ENCODE peak calls at places on chromosome 13, in eight cellular contexts. X is neuronal stem cell, N is aorta, Y is mammary epithelial cell, G is colonic mucosa, W is left ventricle myocardium inferior, M is left lung, B is neural progenitor cell. K is an unnamed sample. For H3K9me3 and H3K4me1, the result is how much of the 10 kb centered on the place peaks cover.

GRCh38 chr13:81480634-81481033 is 1139.7 kb upstream of the SPRY2 start:
- DNase-seq in X (no peak), N (no peak), Y (peak), G (no peak), W (no peak), M (no peak), B (no peak), K (no peak)

GRCh38 chr13:100753391-100753790 is 78.8 kb upstream of the TMTC4 start:
- DNase-seq in X (no peak), N (no peak), Y (no peak), G (no peak), W (no peak), M (no peak), B (no peak), K (no peak)

GRCh38 chr13:84430441-84430840 is 548.2 kb upstream of the SLITRK1 start:
- DNase-seq in X (no peak), N (no peak), Y (no peak), G (no peak), W (no peak), M (no peak), B (no peak), K (no peak)

GRCh38 chr13:71303144-71303543 is 563.9 kb downstream of the DACH1 start:
- DNase-seq in X (no peak), N (no peak), Y (no peak), G (no peak), W (no peak), M (no peak), B (no peak), K (no peak)

GRCh38 chr13:34926513-34926912 is 15.6 kb upstream of the NBEA start:
- DNase-seq in X (no peak), N (no peak), Y (peak), G (no peak), W (no peak), M (no peak), B (peak), K (no peak)

GRCh38 chr13:109196896-109197295 is 567.5 kb downstream of the MYO16 start:
- DNase-seq in X (peak), N (no peak), Y (no peak), G (no peak), W (no peak), M (no peak), B (peak), K (no peak)

GRCh38 chr13:99307648-99308339 is 595 bp upstream of the GPR183 start:
- DNase-seq in X (no peak), N (peak), Y (peak), G (no peak), W (no peak), M (no peak), B (no peak), K (no peak)

GRCh38 chr13:99996177-99996705 is 14.7 kb downstream of the ZIC2 start:
- DNase-seq in X (peak), N (no peak), Y (no peak), G (no peak), W (no peak), M (no peak), B (peak), K (no peak)

GRCh38 chr13:71028884-71029283 is 838.1 kb downstream of the DACH1 start:
- DNase-seq in X (no peak), N (no peak), Y (no peak), G (no peak), W (no peak), M (no peak), B (no peak), K (no peak)

GRCh38 chr13:44267966-44268365 is 105.7 kb upstream of the SERP2 start:
- DNase-seq in X (no peak), N (no peak), Y (peak), G (no peak), W (no peak), M (no peak), B (no peak), K (no peak)

GRCh38 chr13:66994097-66994496 is 236.0 kb downstream of the PCDH9 start:
- DNase-seq in X (peak), N (peak), Y (peak), G (peak), W (peak), M (peak), B (peak), K (no peak)

GRCh38 chr13:27969073-27969865 is at the start of gene CDX2:
- DNase-seq in X (no peak), N (no peak), Y (no peak), G (peak), W (no peak), M (no peak), B (peak), K (no peak)

GRCh38 chr13:96898855-96899254 is 95.4 kb downstream of the OXGR1 start:
- DNase-seq in X (peak), N (no peak), Y (no peak), G (no peak), W (no peak), M (no peak), B (peak), K (no peak)

GRCh38 chr13:21152251-21152899 is 24.0 kb downstream of the SKA3 start:
- DNase-seq in X (no peak), N (no peak), Y (no peak), G (no peak), W (no peak), M (no peak), B (peak), K (no peak)

GRCh38 chr13:87680298-87680697 is 9.1 kb downstream of the SLITRK5 start:
- DNase-seq in X (no peak), N (no peak), Y (no peak), G (no peak), W (no peak), M (no peak), B (no peak), K (no peak)

GRCh38 chr13:97627566-97627965 is 193.6 kb downstream of the RAP2A start:
- DNase-seq in X (no peak), N (peak), Y (peak), G (peak), W (peak), M (no peak), B (peak), K (no peak)

GRCh38 chr13:109743706-109744453 is 42.5 kb downstream of the IRS2 start:
- DNase-seq in X (no peak), N (no peak), Y (peak), G (peak), W (no peak), M (no peak), B (no peak), K (no peak)

GRCh38 chr13:89749888-89750287 is 1597.6 kb upstream of the MIR17HG start:
- DNase-seq in X (no peak), N (no peak), Y (peak), G (no peak), W (no peak), M (no peak), B (no peak), K (no peak)

GRCh38 chr13:80979035-80979641 is 638.2 kb upstream of the SPRY2 start:
- DNase-seq in X (peak), N (no peak), Y (peak), G (peak), W (no peak), M (no peak), B (peak), K (no peak)

GRCh38 chr13:97220151-97220900 is 1.8 kb upstream of the MBNL2 start:
- DNase-seq in X (no peak), N (no peak), Y (no peak), G (no peak), W (no peak), M (no peak), B (no peak), K (no peak)

GRCh38 chr13:74278901-74279300 is 144.7 kb upstream of the KLF12 start:
- DNase-seq in X (no peak), N (no peak), Y (peak), G (no peak), W (no peak), M (no peak), B (no peak), K (no peak)

GRCh38 chr13:107881362-107881761 is 334.0 kb downstream of the LIG4 start:
- DNase-seq in X (no peak), N (no peak), Y (peak), G (no peak), W (no peak), M (no peak), B (no peak), K (no peak)

GRCh38 chr13:52004508-52005183 is 6.6 kb downstream of the ATP7B start:
- DNase-seq in X (no peak), N (no peak), Y (no peak), G (peak), W (no peak), M (no peak), B (no peak), K (no peak)

GRCh38 chr13:43648733-43649132 is 138.0 kb downstream of the ENOX1 start:
- DNase-seq in X (no peak), N (no peak), Y (no peak), G (no peak), W (no peak), M (no peak), B (no peak), K (no peak)

GRCh38 chr13:84358601-84359000 is 476.3 kb upstream of the SLITRK1 start:
- DNase-seq in X (no peak), N (no peak), Y (no peak), G (no peak), W (no peak), M (no peak), B (no peak), K (no peak)

GRCh38 chr13:50365683-50366391 is 350.6 kb downstream of the KCNRG start:
- DNase-seq in X (no peak), N (no peak), Y (peak), G (no peak), W (no peak), M (no peak), B (no peak), K (peak)

GRCh38 chr13:97279913-97280312 is 57.8 kb downstream of the MBNL2 start:
- DNase-seq in X (no peak), N (no peak), Y (no peak), G (no peak), W (no peak), M (no peak), B (no peak), K (no peak)

GRCh38 chr13:27263438-27263837 is 7.2 kb upstream of the RASL11A start:
- DNase-seq in X (no peak), N (no peak), Y (no peak), G (no peak), W (no peak), M (no peak), B (no peak), K (no peak)

GRCh38 chr13:97285221-97285955 is 63.3 kb downstream of the MBNL2 start:
- DNase-seq in X (no peak), N (no peak), Y (no peak), G (no peak), W (no peak), M (no peak), B (no peak), K (no peak)

GRCh38 chr13:20332361-20333096 is 100.4 kb upstream of the GJB6 start:
- DNase-seq in X (no peak), N (no peak), Y (peak), G (no peak), W (no peak), M (no peak), B (no peak), K (no peak)

GRCh38 chr13:36445806-36446423 is 13.6 kb downstream of the CCNA1 start:
- DNase-seq in X (no peak), N (no peak), Y (peak), G (no peak), W (no peak), M (no peak), B (no peak), K (no peak)

GRCh38 chr13:106113796-106114195 is 421.7 kb downstream of the EFNB2 start:
- DNase-seq in X (no peak), N (no peak), Y (no peak), G (no peak), W (no peak), M (no peak), B (no peak), K (no peak)

DNA sequence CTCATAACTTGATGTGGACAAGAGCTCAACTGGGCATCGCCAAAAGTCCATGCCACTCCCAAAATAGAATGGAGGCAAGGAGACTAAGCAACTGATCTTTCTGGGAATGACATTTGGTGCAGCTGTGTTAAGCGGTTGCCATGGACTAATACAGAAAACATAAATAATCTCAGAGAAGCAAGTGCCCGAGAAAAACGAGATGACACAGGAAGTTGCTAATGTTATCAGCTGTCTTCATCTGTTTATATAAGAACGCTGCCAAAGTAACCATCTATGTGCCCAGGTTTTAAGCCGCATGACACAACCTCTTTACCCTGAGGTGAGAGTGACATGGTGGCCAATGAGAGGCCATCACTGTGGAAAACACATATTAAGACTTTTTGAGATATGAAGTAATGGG is 54.9 kb upstream of the SACS start:
- DNase-seq in X (no peak), N (no peak), Y (peak), G (no peak), W (no peak), M (no peak), B (no peak), K (no peak)
- H3K9me3 ChIP-seq in X (under half), N (under half), Y (under half), G (under half), W (under half), M (under half), B (under half), K (under half)

DNA sequence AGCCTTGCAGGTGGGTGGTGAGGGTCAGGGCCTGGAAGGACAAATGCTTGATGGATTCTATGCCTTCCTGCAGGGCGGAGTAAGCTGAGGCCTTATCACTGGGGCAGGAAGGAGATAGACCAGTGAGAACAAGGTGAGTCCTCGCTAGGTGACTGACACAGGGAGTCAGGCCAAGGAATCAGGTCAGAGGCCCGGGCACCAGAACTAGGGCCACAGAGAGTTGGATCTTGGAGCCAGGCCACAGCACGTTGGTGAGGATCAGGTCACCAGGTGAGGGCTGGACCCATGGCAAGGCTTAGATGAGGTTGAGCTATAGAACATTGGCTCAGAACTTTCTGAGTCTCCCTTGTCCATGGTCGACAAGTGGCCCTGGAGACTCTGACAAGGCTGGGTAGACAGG is 328.2 kb downstream of the FOXO1 start:
- DNase-seq in X (no peak), N (no peak), Y (no peak), G (no peak), W (no peak), M (no peak), B (no peak), K (no peak)
- H3K4me1 ChIP-seq in X (under half), N (under half), Y (under half), G (under half), W (under half), M (under half), B (under half), K (under half)

DNA sequence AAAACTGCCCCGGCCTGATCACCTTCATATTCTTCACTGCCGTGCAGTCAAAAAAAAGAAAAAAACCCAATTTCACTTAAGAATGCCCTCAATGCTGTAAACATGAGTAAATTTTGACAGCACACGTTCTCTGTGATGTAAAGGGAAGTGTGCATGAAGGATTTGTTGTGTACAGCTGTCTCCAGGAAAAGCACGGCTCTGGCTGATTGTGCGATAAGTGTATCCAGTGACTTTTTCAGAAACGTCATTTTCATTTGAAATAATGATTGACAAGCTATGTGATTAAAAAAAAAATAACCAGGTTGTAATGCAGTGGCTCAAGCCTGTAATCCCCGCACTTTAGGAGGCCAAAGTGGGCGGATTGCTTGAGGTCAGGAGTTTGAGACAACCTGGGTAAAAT is 39.6 kb downstream of the ANKRD10 start:
- DNase-seq in X (no peak), N (no peak), Y (no peak), G (no peak), W (no peak), M (no peak), B (no peak), K (no peak)
- H3K4me3 ChIP-seq in X (no peak), N (no peak), Y (peak), G (peak), W (peak), M (no peak), B (no peak), K (no peak)

GRCh38 chr13:32610538-32610937 is 24.3 kb downstream of the PDS5B start:
- DNase-seq in X (no peak), N (no peak), Y (no peak), G (no peak), W (no peak), M (no peak), B (no peak), K (no peak)

GRCh38 chr13:32610977-32611376 is 24.7 kb downstream of the PDS5B start:
- DNase-seq in X (no peak), N (no peak), Y (no peak), G (no peak), W (no peak), M (no peak), B (no peak), K (no peak)
- H3K9me3 ChIP-seq in X (under half), N (under half), Y (under half), G (under half), W (under half), M (under half), B (under half), K (under half)

GRCh38 chr13:31038834-31039552 is 106.5 kb downstream of the TEX26 start:
- DNase-seq in X (no peak), N (no peak), Y (peak), G (no peak), W (no peak), M (no peak), B (no peak), K (no peak)

GRCh38 chr13:31044658-31045620 is 112.5 kb downstream of the TEX26 start:
- DNase-seq in X (no peak), N (no peak), Y (peak), G (peak), W (no peak), M (no peak), B (no peak), K (peak)

GRCh38 chr13:31043891-31044657 is 111.6 kb downstream of the TEX26 start:
- DNase-seq in X (peak), N (peak), Y (peak), G (peak), W (peak), M (peak), B (peak), K (peak)

GRCh38 chr13:31042501-31043165 is 110.2 kb downstream of the TEX26 start:
- DNase-seq in X (no peak), N (no peak), Y (no peak), G (no peak), W (no peak), M (no peak), B (no peak), K (no peak)

GRCh38 chr13:31042084-31042483 is 109.6 kb downstream of the TEX26 start:
- DNase-seq in X (no peak), N (no peak), Y (no peak), G (no peak), W (no peak), M (no peak), B (no peak), K (no peak)
- H3K4me1 ChIP-seq in X (under half), N (under half), Y (under half), G (under half), W (under half), M (under half), B (under half), K (under half)

GRCh38 chr13:75444016-75444415 is 38.0 kb downstream of the TBC1D4 start:
- DNase-seq in X (no peak), N (no peak), Y (no peak), G (no peak), W (no peak), M (no peak), B (no peak), K (no peak)

GRCh38 chr13:75443356-75443958 is 38.5 kb downstream of the TBC1D4 start:
- DNase-seq in X (no peak), N (no peak), Y (no peak), G (peak), W (no peak), M (no peak), B (no peak), K (no peak)

GRCh38 chr13:75445717-75446529 is 36.0 kb downstream of the TBC1D4 start:
- DNase-seq in X (no peak), N (no peak), Y (no peak), G (no peak), W (no peak), M (no peak), B (no peak), K (no peak)

GRCh38 chr13:75440100-75440499 is 41.9 kb downstream of the TBC1D4 start:
- DNase-seq in X (no peak), N (no peak), Y (no peak), G (peak), W (no peak), M (no peak), B (no peak), K (no peak)

GRCh38 chr13:75442736-75443234 is 39.2 kb downstream of the TBC1D4 start:
- DNase-seq in X (no peak), N (no peak), Y (no peak), G (peak), W (no peak), M (no peak), B (no peak), K (no peak)
- H3K4me3 ChIP-seq in X (no peak), N (no peak), Y (no peak), G (no peak), W (peak), M (no peak), B (no peak), K (no peak)

GRCh38 chr13:110790371-110790770 is 76.9 kb downstream of the ING1 start:
- DNase-seq in X (no peak), N (no peak), Y (no peak), G (no peak), W (no peak), M (no peak), B (no peak), K (no peak)
- H3K9me3 ChIP-seq in X (under half), N (under half), Y (under half), G (under half), W (under half), M (under half), B (under half), K (under half)

GRCh38 chr13:113854238-113855011 is 9.5 kb downstream of the GAS6 start:
- DNase-seq in X (no peak), N (peak), Y (no peak), G (peak), W (peak), M (peak), B (no peak), K (no peak)

GRCh38 chr13:113851480-113851803 is 12.4 kb downstream of the GAS6 start:
- DNase-seq in X (no peak), N (no peak), Y (no peak), G (no peak), W (no peak), M (no peak), B (no peak), K (no peak)

GRCh38 chr13:113853518-113854237 is 10.2 kb downstream of the GAS6 start:
- DNase-seq in X (no peak), N (no peak), Y (no peak), G (peak), W (peak), M (no peak), B (no peak), K (no peak)

GRCh38 chr13:113851826-113852535 is 11.9 kb downstream of the GAS6 start:
- DNase-seq in X (no peak), N (no peak), Y (no peak), G (no peak), W (no peak), M (no peak), B (no peak), K (no peak)

GRCh38 chr13:113852536-113853517 is 11.0 kb downstream of the GAS6 start:
- DNase-seq in X (no peak), N (no peak), Y (no peak), G (peak), W (no peak), M (peak), B (no peak), K (no peak)
- H3K4me1 ChIP-seq in X (under half), N (under half), Y (half or more), G (half or more), W (half or more), M (under half), B (under half), K (under half)

K was measured in CD8-positive, alpha-beta T cell.